ENCODE peak calls at places on chromosomes 7 and 10, in four cellular contexts. M is uterus, O is Panc1, K is lower lobe of right lung. V is an unnamed sample. For H3K4me1 and H3K9me3, the result is how much of the 10 kb centered on the place peaks cover.

GRCh38 chr10:78852447-78852846 is 216.3 kb upstream of the ZMIZ1 start:
- DNase-seq in M (no peak), O (no peak), K (no peak), V (no peak)

GRCh38 chr7:39624202-39624807 is 933 bp downstream of the RALA start:
- DNase-seq in M (no peak), O (no peak), K (no peak), V (no peak)

GRCh38 chr10:104447899-104448298 is 94.3 kb downstream of the CFAP58 start:
- DNase-seq in M (no peak), O (no peak), K (no peak), V (no peak)

GRCh38 chr7:30032310-30033125 is 4.3 kb downstream of the PLEKHA8 start:
- DNase-seq in M (no peak), O (no peak), K (no peak), V (no peak)

GRCh38 chr10:78017856-78018255 is 11.5 kb downstream of the POLR3A start:
- DNase-seq in M (no peak), O (no peak), K (no peak), V (no peak)

GRCh38 chr7:22972207-22972606 is 41.7 kb downstream of the HYCC1 start:
- DNase-seq in M (no peak), O (no peak), K (no peak), V (no peak)

GRCh38 chr10:5522913-5523560 is 1.7 kb upstream of the CALML3 start:
- DNase-seq in M (no peak), O (no peak), K (no peak), V (no peak)

GRCh38 chr7:91915401-91916067 is 25.1 kb upstream of the AKAP9 start:
- DNase-seq in M (no peak), O (no peak), K (no peak), V (no peak)

GRCh38 chr7:77531038-77531437 is 6.1 kb upstream of the PTPN12 start:
- DNase-seq in M (no peak), O (no peak), K (no peak), V (no peak)

GRCh38 chr7:139230774-139231512 is at the start of gene UBN2:
- DNase-seq in M (peak), O (peak), K (peak), V (peak)

GRCh38 chr7:131104611-131105293 is 222.9 kb upstream of the MKLN1 start:
- DNase-seq in M (no peak), O (no peak), K (no peak), V (no peak)

GRCh38 chr7:7570584-7570983 is 3.9 kb downstream of the MIOS start:
- DNase-seq in M (no peak), O (no peak), K (peak), V (no peak)

GRCh38 chr7:29563590-29564454 is at the start of gene PRR15:
- DNase-seq in M (peak), O (no peak), K (peak), V (no peak)

GRCh38 chr7:65338346-65338745 is 35.3 kb upstream of the ZNF92 start:
- DNase-seq in M (no peak), O (no peak), K (no peak), V (no peak)

GRCh38 chr7:22649686-22650085 is 77.3 kb upstream of the IL6 start:
- DNase-seq in M (no peak), O (no peak), K (no peak), V (no peak)

GRCh38 chr10:12348341-12348869 is 942 bp upstream of the CAMK1D start:
- DNase-seq in M (peak), O (no peak), K (no peak), V (no peak)

GRCh38 chr7:94367940-94368339 is 26.8 kb upstream of the COL1A2 start:
- DNase-seq in M (no peak), O (no peak), K (no peak), V (no peak)

GRCh38 chr7:132580717-132581285 is 4.5 kb upstream of the PLXNA4 start:
- DNase-seq in M (peak), O (peak), K (no peak), V (peak)

GRCh38 chr10:112832361-112832878 is 117.6 kb upstream of the TCF7L2 start:
- DNase-seq in M (no peak), O (no peak), K (no peak), V (peak)

GRCh38 chr7:107922891-107923290 is 31.9 kb downstream of the DLD start:
- DNase-seq in M (no peak), O (no peak), K (no peak), V (no peak)

GRCh38 chr7:37424532-37424931 is 24.1 kb downstream of the ELMO1 start:
- DNase-seq in M (no peak), O (no peak), K (no peak), V (no peak)

GRCh38 chr10:16520900-16521299 is 779 bp downstream of the C1QL3 start:
- DNase-seq in M (no peak), O (no peak), K (no peak), V (no peak)

GRCh38 chr10:117444497-117445040 is 69.3 kb upstream of the PDZD8 start:
- DNase-seq in M (no peak), O (no peak), K (no peak), V (no peak)

GRCh38 chr7:4043988-4044387 is 638.1 kb upstream of the FOXK1 start:
- DNase-seq in M (no peak), O (no peak), K (no peak), V (no peak)

GRCh38 chr10:115947104-115947503 is 325.9 kb downstream of the GFRA1 start:
- DNase-seq in M (no peak), O (no peak), K (no peak), V (no peak)

DNA sequence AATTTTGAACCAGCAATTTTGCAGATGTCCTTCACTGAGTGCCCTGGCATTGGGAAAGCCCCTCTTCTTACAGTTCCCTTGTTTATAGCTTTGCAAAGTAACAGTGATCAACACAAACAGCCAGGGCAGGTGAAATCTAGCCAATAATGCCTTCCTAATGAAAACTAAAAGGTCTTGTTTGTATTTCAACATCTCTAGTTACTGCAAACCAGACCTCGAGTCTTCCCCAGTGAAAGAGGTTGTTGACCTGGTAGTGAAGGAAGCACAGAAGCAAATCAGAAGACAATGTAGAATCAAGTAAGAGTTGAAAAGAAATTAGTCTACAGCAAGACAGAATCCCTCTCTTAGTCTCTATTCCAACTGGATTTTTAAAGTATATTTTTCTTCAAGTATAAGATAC is 231.2 kb downstream of the SNX13 start:
- DNase-seq in M (no peak), O (no peak), K (no peak), V (no peak)
- H3K4me1 ChIP-seq in M (under half), O (under half), K (under half), V (under half)

GRCh38 chr10:121766426-121766825 is 161.4 kb downstream of the ATE1 start:
- DNase-seq in M (no peak), O (no peak), K (no peak), V (no peak)

GRCh38 chr10:121764241-121764942 is 163.4 kb downstream of the ATE1 start:
- DNase-seq in M (no peak), O (no peak), K (no peak), V (no peak)
- H3K9me3 ChIP-seq in M (under half), O (under half), K (under half), V (under half)

DNA sequence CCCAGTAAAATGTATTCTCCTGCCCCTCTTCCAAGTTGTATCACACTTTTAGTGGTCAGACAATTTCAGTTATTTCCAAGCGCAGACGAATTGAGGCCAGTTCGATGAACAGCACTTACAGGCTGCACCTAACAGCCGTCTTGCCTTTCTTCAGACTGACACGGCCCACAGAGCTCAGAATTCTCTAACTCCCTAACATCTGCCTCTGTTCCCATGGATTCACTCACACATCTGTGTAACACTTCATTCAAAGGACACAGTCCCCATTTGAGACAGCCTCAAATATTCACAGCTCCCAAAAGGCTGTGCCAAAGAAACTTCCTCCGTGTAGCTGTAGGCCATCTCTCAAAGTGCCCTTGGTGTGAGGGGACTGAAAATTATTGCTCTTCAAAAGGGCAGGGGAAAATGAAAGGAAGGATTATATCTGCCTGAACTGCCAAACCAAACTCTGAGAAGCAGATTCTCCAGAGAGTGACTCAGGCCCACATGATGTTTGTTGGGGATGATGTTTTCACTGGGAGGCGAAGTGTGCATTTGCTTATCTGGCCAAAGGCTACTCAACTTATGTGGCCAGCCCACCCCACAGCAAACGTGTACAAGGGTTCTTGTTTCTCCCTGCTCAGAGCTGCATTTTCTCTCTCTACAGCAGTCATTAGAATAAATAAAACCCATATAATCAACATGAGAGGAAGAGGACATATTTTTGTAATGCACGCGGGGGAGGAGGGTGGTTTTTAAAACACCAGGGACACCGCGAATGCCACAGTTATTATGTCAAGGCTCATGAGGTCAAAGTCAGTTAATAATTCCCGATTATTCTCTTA is 302.4 kb upstream of the NFE2L3 start:
- DNase-seq in M (peak), O (peak), K (no peak), V (no peak)
- H3K4me1 ChIP-seq in M (half or more), O (under half), K (under half), V (under half)

DNA sequence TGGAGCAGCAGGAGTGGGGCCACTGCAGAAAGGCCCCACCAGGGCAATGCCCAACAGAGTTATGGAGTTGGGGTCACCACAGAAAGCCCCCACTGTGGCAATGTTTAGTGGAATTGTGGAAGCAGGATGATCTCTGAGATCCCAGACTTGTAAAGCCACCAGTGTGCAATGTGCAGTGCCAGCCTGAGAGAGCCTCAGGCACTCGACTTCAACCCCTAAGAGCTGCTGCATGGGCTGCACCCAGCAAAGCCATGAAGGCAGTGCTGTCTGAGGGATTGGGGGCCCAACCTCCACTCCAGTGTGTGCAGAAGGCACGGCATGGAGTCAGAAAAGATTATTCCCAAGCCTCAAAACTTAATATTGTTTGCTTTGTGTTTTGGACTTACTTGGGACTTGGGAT is 20.4 kb downstream of the SAMD9 start:
- DNase-seq in M (no peak), O (no peak), K (no peak), V (no peak)
- H3K9me3 ChIP-seq in M (under half), O (under half), K (under half), V (under half)

GRCh38 chr10:73864229-73864628 is 10.1 kb downstream of the CAMK2G start:
- DNase-seq in M (no peak), O (no peak), K (no peak), V (no peak)
- H3K4me1 ChIP-seq in M (under half), O (under half), K (under half), V (under half)

V was measured in iPS DF 6.9.